ENCODE peak calls at places on chromosomes 16 and 17, in four cellular contexts. O, S, V and C are unnamed samples.

GRCh38 chr16:10868562-10869469 is 8.2 kb upstream of the CIITA start:
- DNase-seq in O (no peak), S (no peak), V (no peak), C (no peak)

GRCh38 chr16:58654456-58655214 is 25.0 kb upstream of the CNOT1 start:
- DNase-seq in O (no peak), S (peak; percentile 23), V (no peak), C (no peak)

GRCh38 chr16:76214856-76215255 is 62.3 kb upstream of the CNTNAP4 start:
- DNase-seq in O (no peak), S (no peak), V (no peak), C (no peak)

GRCh38 chr17:21171309-21171922 is 42.5 kb downstream of the TMEM11 start:
- DNase-seq in O (no peak), S (no peak), V (no peak), C (no peak)

GRCh38 chr17:70622382-70623260 is 453.3 kb downstream of the KCNJ2 start:
- DNase-seq in O (peak; percentile 18), S (no peak), V (peak; percentile 21), C (peak; percentile 37)

GRCh38 chr16:84614914-84615813 is 2.7 kb downstream of the COTL1 start:
- DNase-seq in O (no peak), S (no peak), V (no peak), C (no peak)

GRCh38 chr17:1813088-1813487 is 16.6 kb downstream of the SMYD4 start:
- DNase-seq in O (peak; percentile 12), S (no peak), V (no peak), C (no peak)

GRCh38 chr16:22813946-22814325 is at the start of gene HS3ST2:
- DNase-seq in O (no peak), S (no peak), V (peak; percentile 36), C (peak; percentile 90)

GRCh38 chr16:19746561-19746960 is 28.5 kb downstream of the IQCK start:
- DNase-seq in O (no peak), S (no peak), V (no peak), C (peak; percentile 14)

GRCh38 chr17:77470800-77471733 is 330.3 kb downstream of the SEC14L1 start:
- DNase-seq in O (peak; percentile 43), S (peak; percentile 44), V (no peak), C (peak; percentile 89)

GRCh38 chr17:80984749-80985148 is 6.9 kb upstream of the CHMP6 start:
- DNase-seq in O (peak; percentile 96), S (peak; percentile 68), V (peak; percentile 57), C (no peak)

GRCh38 chr17:50469005-50469605 is 425 bp upstream of the CHAD start:
- DNase-seq in O (no peak), S (no peak), V (no peak), C (peak; percentile 86)

GRCh38 chr16:55480228-55480655 is 1.2 kb downstream of the MMP2 start:
- DNase-seq in O (peak; percentile 93), S (no peak), V (no peak), C (peak; percentile 84)

GRCh38 chr17:77115510-77115909 is 25.3 kb upstream of the SEC14L1 start:
- DNase-seq in O (no peak), S (no peak), V (no peak), C (no peak)

DNA sequence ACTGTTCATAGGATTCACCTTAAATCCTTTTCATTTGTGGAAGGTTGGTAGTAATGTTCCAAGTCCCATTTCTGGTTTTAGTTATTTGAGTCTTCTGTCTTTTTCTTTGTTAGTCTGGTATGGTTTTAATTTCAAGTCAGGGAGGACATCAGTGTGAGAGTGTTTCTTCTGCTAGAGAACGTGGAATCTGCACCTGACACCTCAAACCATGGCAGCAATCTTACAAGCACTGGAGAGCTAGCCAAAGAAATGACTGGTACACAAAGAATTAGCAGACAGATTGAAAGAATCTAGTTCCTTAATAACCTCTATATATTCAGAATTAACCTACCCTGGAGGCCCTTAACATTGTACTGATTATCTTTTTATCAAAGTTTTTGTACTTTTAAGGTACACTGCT is 50.2 kb downstream of the CHCT1 start:
- DNase-seq in O (no peak), S (no peak), V (no peak), C (no peak)
- H3K9ac ChIP-seq in O (no peak overlapping the region), S (no peak overlapping the region), V (no peak overlapping the region), C (no peak overlapping the region)

DNA sequence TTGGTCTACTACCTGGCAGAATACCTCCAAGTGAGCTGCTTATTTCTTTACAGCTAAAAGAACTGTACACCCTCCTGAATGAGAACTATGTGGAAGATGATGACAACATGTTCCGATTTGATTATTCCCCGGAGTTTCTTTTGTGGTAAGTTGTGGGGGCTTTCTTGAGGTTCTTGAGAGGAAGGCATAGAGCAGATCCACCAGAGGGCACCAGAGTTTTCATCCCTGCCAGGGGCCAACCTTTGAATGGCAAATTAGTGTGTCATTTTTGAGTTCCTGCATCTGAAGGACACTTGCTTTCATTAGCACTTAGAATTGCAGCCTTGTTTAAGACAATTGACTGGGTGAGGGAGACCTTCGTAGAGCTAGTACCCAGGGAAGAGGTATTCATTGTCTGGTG is 35.0 kb downstream of the NMT1 start:
- DNase-seq in O (peak; percentile 39), S (peak; percentile 41), V (no peak), C (no peak)
- H3K36me3 ChIP-seq in O (peaks cover 64% of the 10 kb centered on the region), S (peaks cover 80% of the 10 kb centered on the region), V (peaks cover 64% of the 10 kb centered on the region), C (peaks cover 37% of the 10 kb centered on the region)

GRCh38 chr17:63029520-63029919 is 63.5 kb downstream of the TANC2 start:
- DNase-seq in O (peak; percentile 72), S (no peak), V (no peak), C (no peak)
- TF ChIP-seq USF2 in O (no peak), S (no peak), V (no peak), C (no peak)

GRCh38 chr17:40360091-40360490 is 4.4 kb downstream of the GJD3 start:
- DNase-seq in O (no peak), S (no peak), V (no peak), C (no peak)

GRCh38 chr17:40361063-40361924 is 3.2 kb downstream of the GJD3 start:
- DNase-seq in O (no peak), S (no peak), V (no peak), C (no peak)

GRCh38 chr17:40362696-40363479 is 1.6 kb downstream of the GJD3 start:
- DNase-seq in O (peak; percentile 70), S (peak; percentile 85), V (no peak), C (peak; percentile 93)

GRCh38 chr17:40363480-40363838 is 1.1 kb downstream of the GJD3 start:
- DNase-seq in O (no peak), S (no peak), V (no peak), C (no peak)

GRCh38 chr17:40361925-40362695 is 2.4 kb downstream of the GJD3 start:
- DNase-seq in O (no peak), S (no peak), V (no peak), C (peak; percentile 32)
- H3K9ac ChIP-seq in O (no peak overlapping the region), S (peak overlapping the region; percentile 59), V (no peak overlapping the region), C (no peak overlapping the region)

GRCh38 chr16:48409839-48410610 is 24.8 kb upstream of the SIAH1 start:
- DNase-seq in O (peak; percentile 96), S (peak; percentile 93), V (no peak), C (no peak)
- H3K36me3 ChIP-seq in O (no peaks in the 10 kb centered on the region), S (no peaks in the 10 kb centered on the region), V (no peaks in the 10 kb centered on the region), C (no peaks in the 10 kb centered on the region)

GRCh38 chr17:56112086-56112485 is 41.2 kb upstream of the ANKFN1 start:
- DNase-seq in O (peak; percentile 64), S (no peak), V (no peak), C (no peak)
- TF ChIP-seq USF2 in O (no peak), S (no peak), V (no peak), C (no peak)

GRCh38 chr16:88634141-88634993 is 4.0 kb upstream of the IL17C start:
- DNase-seq in O (peak; percentile 23), S (no peak), V (no peak), C (no peak)
- H3K9ac ChIP-seq in O (peak overlapping the region; percentile 34), S (no peak overlapping the region), V (peak overlapping the region; percentile 29), C (no peak overlapping the region)

GRCh38 chr16:2436110-2436509 is 6.9 kb downstream of the CCNF start:
- DNase-seq in O (no peak), S (no peak), V (no peak), C (no peak)

GRCh38 chr16:2438121-2438520 is 8.9 kb downstream of the CCNF start:
- DNase-seq in O (no peak), S (no peak), V (no peak), C (no peak)

GRCh38 chr16:2437032-2437790 is 8.0 kb downstream of the CCNF start:
- DNase-seq in O (no peak), S (no peak), V (no peak), C (no peak)

DNA sequence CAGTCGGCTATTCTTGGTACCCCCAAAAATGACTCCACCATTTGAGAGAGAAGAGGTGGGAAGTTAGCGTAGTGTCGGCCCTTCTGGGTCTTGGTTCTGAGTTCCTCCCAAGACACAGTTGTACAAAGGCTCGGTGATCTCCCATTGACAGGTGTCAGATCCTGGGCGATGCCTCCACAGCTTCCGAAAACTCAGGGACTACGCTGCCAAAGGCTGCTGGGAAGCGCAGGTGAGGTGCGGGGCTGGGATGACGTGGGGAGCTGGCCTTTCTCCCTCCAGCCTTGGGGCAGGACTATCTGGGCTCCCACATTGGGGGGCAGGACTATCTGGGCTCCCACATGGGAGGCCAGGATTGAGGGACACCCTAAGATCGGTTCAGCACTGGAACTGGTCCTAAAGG is 10.4 kb downstream of the CCNF start:
- DNase-seq in O (no peak), S (no peak), V (no peak), C (no peak)
- H3K36me3 ChIP-seq in O (peaks cover 43% of the 10 kb centered on the region), S (peaks cover 46% of the 10 kb centered on the region), V (peaks cover 60% of the 10 kb centered on the region), C (peaks cover 37% of the 10 kb centered on the region)